ENCODE peak calls at places on chromosomes 1 and 21, in five cellular contexts. One of them, this sample, is unnamed.

GRCh38 chr1:28776341-28776740 is 35.6 kb upstream of the OPRD1 start:
- DNase-seq in pancreas: no peak
- DNase-seq in CD8-positive, alpha-beta T cell: no peak
- DNase-seq in tibial nerve: no peak
- DNase-seq in fibroblast of pulmonary artery: no peak
- DNase-seq in this sample: no peak

GRCh38 chr1:156814571-156815260 is 1.9 kb downstream of the SH2D2A start:
- DNase-seq in pancreas: no peak
- DNase-seq in CD8-positive, alpha-beta T cell: no peak
- DNase-seq in tibial nerve: no peak
- DNase-seq in fibroblast of pulmonary artery: no peak
- DNase-seq in this sample: no peak

GRCh38 chr1:21721271-21721985 is 52.3 kb upstream of the RAP1GAP start:
- DNase-seq in pancreas: no peak
- DNase-seq in CD8-positive, alpha-beta T cell: no peak
- DNase-seq in tibial nerve: no peak
- DNase-seq in fibroblast of pulmonary artery: peak
- DNase-seq in this sample: no peak

GRCh38 chr1:19205403-19205802 is 4.7 kb downstream of the UBR4 start:
- DNase-seq in pancreas: no peak
- DNase-seq in CD8-positive, alpha-beta T cell: no peak
- DNase-seq in tibial nerve: no peak
- DNase-seq in fibroblast of pulmonary artery: no peak
- DNase-seq in this sample: no peak

GRCh38 chr1:57551476-57551875 is 127.6 kb upstream of the DAB1 start:
- DNase-seq in pancreas: no peak
- DNase-seq in CD8-positive, alpha-beta T cell: no peak
- DNase-seq in tibial nerve: no peak
- DNase-seq in fibroblast of pulmonary artery: no peak
- DNase-seq in this sample: no peak

GRCh38 chr21:39613029-39613934 is 542 bp downstream of the B3GALT5 start:
- DNase-seq in pancreas: no peak
- DNase-seq in CD8-positive, alpha-beta T cell: no peak
- DNase-seq in tibial nerve: no peak
- DNase-seq in fibroblast of pulmonary artery: no peak
- DNase-seq in this sample: no peak

GRCh38 chr1:98932184-98932583 is 72.5 kb downstream of the PLPPR5 start:
- DNase-seq in pancreas: no peak
- DNase-seq in CD8-positive, alpha-beta T cell: no peak
- DNase-seq in tibial nerve: no peak
- DNase-seq in fibroblast of pulmonary artery: no peak
- DNase-seq in this sample: no peak

GRCh38 chr1:100868364-100868995 is 26.2 kb downstream of the EXTL2 start:
- DNase-seq in pancreas: no peak
- DNase-seq in CD8-positive, alpha-beta T cell: no peak
- DNase-seq in tibial nerve: no peak
- DNase-seq in fibroblast of pulmonary artery: peak
- DNase-seq in this sample: no peak

GRCh38 chr1:19804786-19805390 is 5.2 kb upstream of the TMCO4 start:
- DNase-seq in pancreas: no peak
- DNase-seq in CD8-positive, alpha-beta T cell: no peak
- DNase-seq in tibial nerve: no peak
- DNase-seq in fibroblast of pulmonary artery: no peak
- DNase-seq in this sample: no peak

GRCh38 chr1:95035536-95035935 is 37.2 kb downstream of the ALG14 start:
- DNase-seq in pancreas: no peak
- DNase-seq in CD8-positive, alpha-beta T cell: no peak
- DNase-seq in tibial nerve: no peak
- DNase-seq in fibroblast of pulmonary artery: peak
- DNase-seq in this sample: no peak

GRCh38 chr1:58786927-58787245 is 3.0 kb upstream of the JUN start:
- DNase-seq in pancreas: no peak
- DNase-seq in CD8-positive, alpha-beta T cell: no peak
- DNase-seq in tibial nerve: no peak
- DNase-seq in fibroblast of pulmonary artery: no peak
- DNase-seq in this sample: no peak

GRCh38 chr1:11550664-11551283 is 71.8 kb downstream of the DISP3 start:
- DNase-seq in pancreas: peak
- DNase-seq in CD8-positive, alpha-beta T cell: no peak
- DNase-seq in tibial nerve: no peak
- DNase-seq in fibroblast of pulmonary artery: peak
- DNase-seq in this sample: peak

GRCh38 chr1:179926494-179927205 is 28.0 kb upstream of the CEP350 start:
- DNase-seq in pancreas: no peak
- DNase-seq in CD8-positive, alpha-beta T cell: no peak
- DNase-seq in tibial nerve: no peak
- DNase-seq in fibroblast of pulmonary artery: peak
- DNase-seq in this sample: no peak

GRCh38 chr1:68057564-68057963 is 7.1 kb upstream of the DIRAS3 start:
- DNase-seq in pancreas: no peak
- DNase-seq in CD8-positive, alpha-beta T cell: no peak
- DNase-seq in tibial nerve: no peak
- DNase-seq in fibroblast of pulmonary artery: no peak
- DNase-seq in this sample: no peak
- TF ChIP-seq CTCF in pancreas: no peak
- TF ChIP-seq CTCF in CD8-positive, alpha-beta T cell: no peak
- TF ChIP-seq CTCF in tibial nerve: no peak
- TF ChIP-seq CTCF in fibroblast of pulmonary artery: no peak
- TF ChIP-seq CTCF in this sample: no peak

DNA sequence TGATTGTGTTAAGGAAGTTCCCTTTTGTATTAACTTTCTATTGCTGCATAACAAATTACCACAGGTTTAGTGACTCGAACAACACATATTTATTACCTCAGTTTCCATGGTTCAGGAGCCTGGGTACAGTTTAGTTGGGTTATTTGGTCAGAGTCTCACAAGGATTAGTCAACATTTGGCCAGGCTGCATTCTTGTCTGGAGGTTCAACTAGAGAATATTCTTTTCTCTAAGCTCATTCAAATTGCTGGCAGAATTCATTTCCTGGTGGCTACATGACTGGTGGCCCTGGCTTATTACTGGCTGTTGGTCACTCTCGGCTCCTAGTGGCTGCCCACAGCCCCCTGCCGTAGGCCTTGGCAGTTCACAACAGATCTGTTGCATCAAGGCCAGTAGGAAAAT is 81.1 kb upstream of the ADAR start:
- DNase-seq in pancreas: no peak
- DNase-seq in CD8-positive, alpha-beta T cell: no peak
- DNase-seq in tibial nerve: no peak
- DNase-seq in fibroblast of pulmonary artery: no peak
- DNase-seq in this sample: no peak
- TF ChIP-seq CTCF in pancreas: no peak
- TF ChIP-seq CTCF in CD8-positive, alpha-beta T cell: no peak
- TF ChIP-seq CTCF in tibial nerve: no peak
- TF ChIP-seq CTCF in fibroblast of pulmonary artery: no peak
- TF ChIP-seq CTCF in this sample: no peak

GRCh38 chr1:1954831-1955441 is 35.9 kb upstream of the TMEM52 start:
- DNase-seq in pancreas: no peak
- DNase-seq in CD8-positive, alpha-beta T cell: no peak
- DNase-seq in tibial nerve: no peak
- DNase-seq in fibroblast of pulmonary artery: no peak
- DNase-seq in this sample: no peak
- TF ChIP-seq CTCF in pancreas: no peak
- TF ChIP-seq CTCF in CD8-positive, alpha-beta T cell: no peak
- TF ChIP-seq CTCF in tibial nerve: no peak
- TF ChIP-seq CTCF in fibroblast of pulmonary artery: no peak
- TF ChIP-seq CTCF in this sample: peak

GRCh38 chr1:62436466-62437272 is at the start of gene USP1:
- DNase-seq in pancreas: peak
- DNase-seq in CD8-positive, alpha-beta T cell: peak
- DNase-seq in tibial nerve: peak
- DNase-seq in fibroblast of pulmonary artery: peak
- DNase-seq in this sample: peak

GRCh38 chr1:62436039-62436465 is 797 bp upstream of the USP1 start:
- DNase-seq in pancreas: peak
- DNase-seq in CD8-positive, alpha-beta T cell: peak
- DNase-seq in tibial nerve: peak
- DNase-seq in fibroblast of pulmonary artery: no peak
- DNase-seq in this sample: peak

GRCh38 chr1:62435231-62436038 is 1.4 kb upstream of the USP1 start:
- DNase-seq in pancreas: no peak
- DNase-seq in CD8-positive, alpha-beta T cell: no peak
- DNase-seq in tibial nerve: no peak
- DNase-seq in fibroblast of pulmonary artery: no peak
- DNase-seq in this sample: no peak

GRCh38 chr1:62434612-62434994 is 2.2 kb upstream of the USP1 start:
- DNase-seq in pancreas: no peak
- DNase-seq in CD8-positive, alpha-beta T cell: no peak
- DNase-seq in tibial nerve: no peak
- DNase-seq in fibroblast of pulmonary artery: no peak
- DNase-seq in this sample: no peak

GRCh38 chr1:62433861-62434611 is 2.8 kb upstream of the USP1 start:
- DNase-seq in pancreas: no peak
- DNase-seq in CD8-positive, alpha-beta T cell: no peak
- DNase-seq in tibial nerve: no peak
- DNase-seq in fibroblast of pulmonary artery: no peak
- DNase-seq in this sample: no peak
- TF ChIP-seq CTCF in pancreas: no peak
- TF ChIP-seq CTCF in CD8-positive, alpha-beta T cell: no peak
- TF ChIP-seq CTCF in tibial nerve: no peak
- TF ChIP-seq CTCF in fibroblast of pulmonary artery: no peak
- TF ChIP-seq CTCF in this sample: peak